ENCODE peak calls at places on chromosomes 2 and 18, in four cellular contexts. Z is MM.1S, Y is uterus, O is kidney. T is an unnamed sample.

GRCh38 chr2:149860276-149860921 is 272.8 kb upstream of the MMADHC start:
- DNase-seq in Z (no peak), Y (peak; percentile 16), O (no peak), T (no peak)

GRCh38 chr2:121527009-121527682 is 3.5 kb upstream of the RNU4ATAC start:
- DNase-seq in Z (no peak), Y (no peak), O (no peak), T (no peak)

GRCh38 chr18:55319517-55319905 is 268.5 kb downstream of the TCF4 start:
- DNase-seq in Z (no peak), Y (no peak), O (no peak), T (no peak)

GRCh38 chr2:105592288-105592687 is 152.4 kb upstream of the NCK2 start:
- DNase-seq in Z (no peak), Y (no peak), O (no peak), T (no peak)

GRCh38 chr2:66198873-66199272 is 236.1 kb upstream of the MEIS1 start:
- DNase-seq in Z (no peak), Y (no peak), O (no peak), T (no peak)

GRCh38 chr2:165839610-165840009 is 45.6 kb upstream of the GALNT3 start:
- DNase-seq in Z (no peak), Y (no peak), O (no peak), T (no peak)

GRCh38 chr2:127591221-127591923 is 54.6 kb upstream of the GPR17 start:
- DNase-seq in Z (peak; percentile 34), Y (no peak), O (no peak), T (peak; percentile 24)

GRCh38 chr2:70523996-70524965 is 29.3 kb downstream of the TGFA start:
- DNase-seq in Z (no peak), Y (no peak), O (peak; percentile 93), T (no peak)

GRCh38 chr2:8633735-8634313 is 48.0 kb upstream of the ID2 start:
- DNase-seq in Z (no peak), Y (no peak), O (peak; percentile 77), T (no peak)

GRCh38 chr18:63298393-63299015 is 21.1 kb downstream of the BCL2 start:
- DNase-seq in Z (no peak), Y (no peak), O (no peak), T (no peak)

GRCh38 chr2:120312861-120313694 is 32.9 kb upstream of the INHBB start:
- DNase-seq in Z (peak; percentile 87), Y (peak; percentile 85), O (peak; percentile 88), T (peak; percentile 83)

GRCh38 chr2:120219766-120220165 is 3.4 kb downstream of the TMEM185B start:
- DNase-seq in Z (no peak), Y (no peak), O (no peak), T (no peak)

GRCh38 chr2:235716875-235717496 is 223.1 kb downstream of the AGAP1 start:
- DNase-seq in Z (no peak), Y (no peak), O (no peak), T (no peak)

GRCh38 chr2:40123321-40123720 is 328.6 kb downstream of the SLC8A1 start:
- DNase-seq in Z (no peak), Y (no peak), O (no peak), T (no peak)

GRCh38 chr2:164060031-164060430 is 324.2 kb upstream of the FIGN start:
- DNase-seq in Z (no peak), Y (no peak), O (no peak), T (no peak)

GRCh38 chr2:171553858-171554257 is 31.6 kb downstream of the CYBRD1 start:
- DNase-seq in Z (peak; percentile 66), Y (no peak), O (no peak), T (no peak)

GRCh38 chr2:174750923-174751441 is 13.3 kb downstream of the CHRNA1 start:
- DNase-seq in Z (peak; percentile 82), Y (no peak), O (no peak), T (no peak)

GRCh38 chr2:180677200-180677599 is 303.2 kb upstream of the UBE2E3 start:
- DNase-seq in Z (no peak), Y (no peak), O (no peak), T (no peak)

GRCh38 chr2:191818725-191819333 is 28.1 kb downstream of the CAVIN2 start:
- DNase-seq in Z (no peak), Y (no peak), O (no peak), T (no peak)

GRCh38 chr18:59148192-59148591 is 8.5 kb downstream of the SEC11C start:
- DNase-seq in Z (no peak), Y (no peak), O (no peak), T (no peak)

GRCh38 chr2:43131890-43132522 is 94.4 kb downstream of the ZFP36L2 start:
- DNase-seq in Z (no peak), Y (no peak), O (peak; percentile 68), T (no peak)

GRCh38 chr2:43133336-43133707 is 93.1 kb downstream of the ZFP36L2 start:
- DNase-seq in Z (no peak), Y (no peak), O (peak; percentile 64), T (no peak)

GRCh38 chr2:43133708-43134570 is 92.5 kb downstream of the ZFP36L2 start:
- DNase-seq in Z (peak; percentile 74), Y (no peak), O (peak; percentile 83), T (no peak)

GRCh38 chr2:43131051-43131889 is 95.1 kb downstream of the ZFP36L2 start:
- DNase-seq in Z (peak; percentile 95), Y (no peak), O (peak; percentile 93), T (no peak)

GRCh38 chr2:43132523-43133301 is 93.7 kb downstream of the ZFP36L2 start:
- DNase-seq in Z (no peak), Y (no peak), O (peak; percentile 77), T (no peak)
- H3K27ac ChIP-seq in Z (peak overlapping the region; percentile 98), Y (no peak overlapping the region), O (no peak overlapping the region), T (peak overlapping the region; percentile 64)

DNA sequence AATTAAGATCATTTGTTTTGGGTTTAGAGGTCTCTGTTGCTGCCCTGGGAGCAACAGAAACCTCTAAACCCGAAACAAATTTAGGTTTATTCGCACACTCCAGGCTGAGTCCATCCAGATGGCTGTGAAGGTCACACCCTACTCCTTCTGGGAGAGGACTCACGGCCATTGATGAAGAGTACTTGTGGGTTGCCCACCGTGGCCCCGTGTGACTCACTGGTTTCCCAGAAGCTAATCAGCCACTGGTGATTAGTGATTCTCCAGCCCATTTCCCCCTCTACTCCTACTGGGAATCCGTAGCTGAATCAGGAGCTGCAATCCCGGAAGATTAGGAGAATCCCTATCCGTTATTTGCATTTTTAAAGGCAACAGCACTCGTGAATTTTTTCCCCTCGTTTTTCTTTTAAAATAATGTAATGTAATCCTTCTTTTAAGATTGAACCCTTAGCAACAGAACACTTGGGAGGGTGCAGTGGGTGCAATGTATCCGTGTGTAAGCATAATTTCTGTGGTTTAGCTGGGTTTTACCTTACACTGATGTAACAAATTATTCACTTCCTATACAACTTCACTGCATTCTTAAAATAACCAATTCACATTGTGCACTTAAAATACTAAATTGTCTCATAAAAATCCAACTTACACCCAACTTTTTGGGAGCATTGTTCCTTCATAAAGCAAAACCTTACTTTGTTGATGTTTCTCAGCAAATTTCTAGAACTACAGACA is 27.5 kb upstream of the EPAS1 start:
- DNase-seq in Z (no peak), Y (no peak), O (no peak), T (no peak)
- H3K27ac ChIP-seq in Z (no peak overlapping the region), Y (no peak overlapping the region), O (no peak overlapping the region), T (no peak overlapping the region)

GRCh38 chr2:24855703-24856102 is 62.5 kb downstream of the CENPO start:
- DNase-seq in Z (no peak), Y (peak; percentile 69), O (peak; percentile 86), T (no peak)
- H3K27ac ChIP-seq in Z (no peak overlapping the region), Y (peak overlapping the region; percentile 76), O (peak overlapping the region; percentile 74), T (no peak overlapping the region)

DNA sequence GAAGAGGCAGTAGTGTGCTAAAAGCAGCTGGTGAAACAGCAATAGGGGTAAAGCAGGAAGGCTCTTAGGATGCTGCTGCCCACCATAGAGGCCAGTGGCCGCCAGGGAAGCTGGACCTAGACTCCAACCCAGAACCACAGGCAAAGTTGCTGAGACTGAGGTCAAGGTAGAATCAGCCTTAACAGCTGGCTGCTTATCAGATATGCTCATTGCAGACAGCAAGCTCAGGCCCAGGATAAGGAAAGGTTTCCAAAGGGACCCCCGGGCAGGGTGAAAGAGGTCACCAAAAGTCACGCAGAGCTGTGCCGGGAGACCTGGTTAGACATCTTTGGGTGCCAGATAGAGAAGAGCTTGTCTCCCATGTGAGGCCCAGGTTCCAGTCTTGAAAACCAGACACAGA is 42.9 kb upstream of the EPG5 start:
- DNase-seq in Z (no peak), Y (no peak), O (no peak), T (no peak)
- H3K27ac ChIP-seq in Z (no peak overlapping the region), Y (no peak overlapping the region), O (no peak overlapping the region), T (peak overlapping the region; percentile 32)

DNA sequence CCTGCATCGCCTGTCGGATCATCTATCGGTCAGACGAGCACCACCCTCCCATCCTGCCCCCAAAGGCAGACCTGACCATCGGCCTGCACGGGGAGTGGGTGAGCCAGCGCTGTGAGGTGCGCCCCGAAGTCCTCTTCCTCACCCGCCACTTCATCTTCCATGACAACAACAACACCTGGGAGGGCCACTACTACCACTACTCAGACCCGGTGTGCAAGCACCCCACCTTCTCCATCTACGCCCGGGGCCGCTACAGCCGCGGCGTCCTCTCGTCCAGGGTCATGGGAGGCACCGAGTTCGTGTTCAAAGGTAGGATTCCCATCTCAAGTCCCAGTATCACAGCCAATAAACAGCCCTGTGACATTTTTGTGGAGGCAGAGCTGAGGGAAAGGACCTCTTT is 31.0 kb downstream of the APCDD1 start:
- DNase-seq in Z (no peak), Y (no peak), O (no peak), T (no peak)
- H3K27ac ChIP-seq in Z (no peak overlapping the region), Y (no peak overlapping the region), O (no peak overlapping the region), T (no peak overlapping the region)

DNA sequence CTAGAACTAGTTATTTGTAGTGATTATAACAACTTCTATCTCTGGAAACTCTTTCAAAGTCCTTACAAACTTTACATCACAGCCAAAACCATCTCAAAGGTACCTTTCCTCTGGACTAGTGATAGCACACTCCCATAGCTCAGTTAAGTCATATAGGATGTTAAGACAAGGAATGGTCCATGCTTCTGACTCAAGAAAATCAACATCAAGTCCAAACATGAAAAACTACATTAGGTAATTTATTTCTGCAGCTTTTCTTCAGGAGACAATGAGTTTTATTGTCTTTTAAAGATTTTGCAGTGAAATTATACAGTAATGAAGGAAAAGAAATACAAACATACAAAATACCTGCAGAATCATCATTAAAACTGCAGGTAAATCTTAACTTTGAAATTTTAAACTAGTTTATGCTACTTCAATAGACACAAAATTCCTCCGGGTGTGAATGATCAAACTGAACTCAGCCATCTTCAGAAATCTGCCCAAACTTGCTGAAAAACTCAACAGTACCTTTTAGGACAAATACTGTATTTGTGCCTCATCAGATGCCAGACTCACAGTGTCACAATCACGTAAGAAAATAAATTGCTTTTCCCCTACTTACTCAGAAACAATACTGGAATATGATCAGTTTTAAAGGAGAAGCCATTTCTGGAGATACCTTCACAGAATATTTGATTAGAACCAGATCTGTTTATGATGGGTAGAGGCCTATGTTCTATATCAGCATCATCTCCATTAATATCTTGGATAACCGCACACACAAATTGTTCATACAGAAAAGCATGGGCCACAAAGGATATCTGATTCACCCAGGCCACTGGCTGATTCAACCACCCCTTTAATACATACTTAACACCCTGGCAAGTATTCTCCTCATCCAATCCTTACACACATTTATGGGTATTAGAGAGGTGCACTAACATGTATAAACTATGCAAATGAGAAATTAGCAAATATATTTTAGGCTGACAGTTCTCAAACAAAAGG is 2.6 kb downstream of the TMEM131 start:
- DNase-seq in Z (no peak), Y (no peak), O (no peak), T (no peak)
- H3K27ac ChIP-seq in Z (no peak overlapping the region), Y (no peak overlapping the region), O (no peak overlapping the region), T (no peak overlapping the region)

DNA sequence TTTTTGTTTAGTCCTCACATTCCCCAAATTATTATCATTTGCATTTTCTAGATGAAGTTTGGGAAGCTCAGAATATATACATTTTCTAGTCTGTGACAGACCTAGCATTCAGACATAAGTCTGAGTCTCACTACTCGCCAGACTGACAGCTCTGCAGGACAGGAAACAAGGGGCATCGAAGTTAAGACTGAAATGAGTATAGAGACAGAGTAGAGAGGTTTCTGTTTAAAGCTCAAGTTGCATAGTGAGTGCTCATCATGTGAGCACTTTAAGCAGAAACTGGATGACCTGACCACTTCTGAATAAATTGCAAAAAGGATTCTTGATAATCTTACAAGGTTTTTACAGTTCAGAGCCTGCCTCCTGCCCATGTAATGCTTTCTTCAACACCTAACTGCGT is 1.1 kb downstream of the HADHB start:
- DNase-seq in Z (peak; percentile 53), Y (no peak), O (no peak), T (no peak)
- H3K27ac ChIP-seq in Z (peak overlapping the region; percentile 94), Y (no peak overlapping the region), O (peak overlapping the region; percentile 99), T (no peak overlapping the region)